ENCODE peak calls at places on chromosome 6, in eight cellular contexts. U, V, X, W, F, Z, T and K are unnamed samples.
A peak's percentile ranks its signal among the peaks of the same experiment; 100 is the strongest.

GRCh38 chr6:162973975-162974374 is 246.2 kb downstream of the PACRG start:
- DNase-seq in U (no peak), V (no peak), X (no peak), W (no peak), F (no peak), Z (no peak), T (peak; percentile 77), K (peak; percentile 80)

GRCh38 chr6:67252663-67253062 is 1382.4 kb upstream of the ADGRB3 start:
- DNase-seq in U (no peak), V (no peak), X (peak; percentile 55), W (no peak), F (no peak), Z (no peak), T (no peak), K (no peak)

GRCh38 chr6:167952512-167952859 is 45.0 kb upstream of the KIF25 start:
- DNase-seq in U (no peak), V (peak; percentile 40), X (no peak), W (no peak), F (no peak), Z (no peak), T (no peak), K (no peak)

GRCh38 chr6:160462551-160463109 is 114.5 kb downstream of the SLC22A3 start:
- DNase-seq in U (no peak), V (peak; percentile 66), X (peak; percentile 94), W (no peak), F (no peak), Z (peak; percentile 27), T (no peak), K (no peak)

GRCh38 chr6:123529843-123530242 is 106.9 kb downstream of the TRDN start:
- DNase-seq in U (no peak), V (peak; percentile 50), X (peak; percentile 88), W (no peak), F (no peak), Z (no peak), T (no peak), K (no peak)

GRCh38 chr6:107655245-107655644 is 165.3 kb downstream of the SOBP start:
- DNase-seq in U (no peak), V (no peak), X (no peak), W (no peak), F (no peak), Z (no peak), T (peak; percentile 14), K (no peak)

GRCh38 chr6:129672883-129673631 is 36.9 kb downstream of the ARHGAP18 start:
- DNase-seq in U (no peak), V (peak; percentile 69), X (peak; percentile 89), W (no peak), F (no peak), Z (no peak), T (no peak), K (no peak)

GRCh38 chr6:108492131-108492766 is 68.5 kb upstream of the FOXO3 start:
- DNase-seq in U (no peak), V (peak; percentile 64), X (peak; percentile 61), W (peak; percentile 24), F (no peak), Z (no peak), T (no peak), K (peak; percentile 2)

GRCh38 chr6:154705471-154706113 is 27.6 kb upstream of the SCAF8 start:
- DNase-seq in U (no peak), V (no peak), X (peak; percentile 41), W (peak; percentile 23), F (no peak), Z (no peak), T (no peak), K (no peak)